ENCODE peak calls at places on chromosomes 6 and 20, in four cellular contexts. One of them, this sample, is unnamed.

GRCh38 chr6:55694148-55694547 is 115.2 kb upstream of the HMGCLL1 start:
- DNase-seq in WTC11: peak; percentile 58
- DNase-seq in central memory CD8-positive, alpha-beta T cell: no peak
- DNase-seq in T-helper 9 cell: no peak
- DNase-seq in this sample: no peak

GRCh38 chr6:162416845-162417537 is 310.6 kb downstream of the PRKN start:
- DNase-seq in T-helper 9 cell: no peak
- DNase-seq in central memory CD8-positive, alpha-beta T cell: no peak
- DNase-seq in WTC11: no peak
- DNase-seq in this sample: no peak

GRCh38 chr20:1810926-1811620 is 84.1 kb upstream of the SIRPA start:
- DNase-seq in T-helper 9 cell: no peak
- DNase-seq in central memory CD8-positive, alpha-beta T cell: no peak
- DNase-seq in WTC11: no peak
- DNase-seq in this sample: no peak

GRCh38 chr20:53910312-53911002 is 159.9 kb downstream of the BCAS1 start:
- DNase-seq in central memory CD8-positive, alpha-beta T cell: no peak
- DNase-seq in WTC11: no peak
- DNase-seq in T-helper 9 cell: no peak
- DNase-seq in this sample: no peak

GRCh38 chr20:17662333-17663039 is 19.6 kb downstream of the RRBP1 start:
- DNase-seq in central memory CD8-positive, alpha-beta T cell: no peak
- DNase-seq in WTC11: no peak
- DNase-seq in T-helper 9 cell: no peak
- DNase-seq in this sample: no peak

GRCh38 chr6:170233304-170234205 is 57.3 kb downstream of the DLL1 start:
- DNase-seq in WTC11: no peak
- DNase-seq in T-helper 9 cell: no peak
- DNase-seq in central memory CD8-positive, alpha-beta T cell: no peak
- DNase-seq in this sample: peak; percentile 85

GRCh38 chr20:24818056-24818455 is 131.0 kb upstream of the CST7 start:
- DNase-seq in T-helper 9 cell: no peak
- DNase-seq in WTC11: no peak
- DNase-seq in central memory CD8-positive, alpha-beta T cell: no peak
- DNase-seq in this sample: no peak

GRCh38 chr6:106199998-106200397 is 113.9 kb downstream of the PRDM1 start:
- DNase-seq in central memory CD8-positive, alpha-beta T cell: no peak
- DNase-seq in T-helper 9 cell: no peak
- DNase-seq in WTC11: no peak
- DNase-seq in this sample: no peak

GRCh38 chr6:81878479-81878878 is 126.0 kb upstream of the TENT5A start:
- DNase-seq in T-helper 9 cell: no peak
- DNase-seq in WTC11: no peak
- DNase-seq in central memory CD8-positive, alpha-beta T cell: no peak
- DNase-seq in this sample: no peak

GRCh38 chr6:75171581-75172360 is 34.1 kb downstream of the COL12A1 start:
- DNase-seq in T-helper 9 cell: no peak
- DNase-seq in central memory CD8-positive, alpha-beta T cell: no peak
- DNase-seq in WTC11: no peak
- DNase-seq in this sample: no peak

GRCh38 chr20:62382306-62383198 is 4.4 kb upstream of the RPS21 start:
- DNase-seq in central memory CD8-positive, alpha-beta T cell: peak; percentile 58
- DNase-seq in T-helper 9 cell: peak; percentile 65
- DNase-seq in WTC11: peak; percentile 95
- DNase-seq in this sample: peak; percentile 91

GRCh38 chr6:147837540-147837939 is 329.1 kb downstream of the SAMD5 start:
- DNase-seq in central memory CD8-positive, alpha-beta T cell: no peak
- DNase-seq in WTC11: no peak
- DNase-seq in T-helper 9 cell: no peak
- DNase-seq in this sample: no peak

GRCh38 chr6:156269751-156270369 is 507.3 kb upstream of the ARID1B start:
- DNase-seq in T-helper 9 cell: no peak
- DNase-seq in WTC11: no peak
- DNase-seq in central memory CD8-positive, alpha-beta T cell: no peak
- DNase-seq in this sample: no peak

GRCh38 chr6:82185948-82186347 is 61.6 kb downstream of the IBTK start:
- DNase-seq in T-helper 9 cell: no peak
- DNase-seq in WTC11: no peak
- DNase-seq in central memory CD8-positive, alpha-beta T cell: no peak
- DNase-seq in this sample: no peak

GRCh38 chr20:46053416-46053815 is 24.4 kb downstream of the SLC12A5 start:
- DNase-seq in central memory CD8-positive, alpha-beta T cell: no peak
- DNase-seq in WTC11: no peak
- DNase-seq in T-helper 9 cell: no peak
- DNase-seq in this sample: no peak

GRCh38 chr6:97059473-97059872 is 134.9 kb downstream of the KLHL32 start:
- DNase-seq in T-helper 9 cell: no peak
- DNase-seq in central memory CD8-positive, alpha-beta T cell: no peak
- DNase-seq in WTC11: no peak
- DNase-seq in this sample: peak; percentile 26

GRCh38 chr20:10674684-10675455 is 1.1 kb upstream of the JAG1 start:
- DNase-seq in central memory CD8-positive, alpha-beta T cell: no peak
- DNase-seq in WTC11: peak; percentile 90
- DNase-seq in T-helper 9 cell: no peak
- DNase-seq in this sample: peak; percentile 79

GRCh38 chr6:142885182-142885867 is 59.7 kb downstream of the HIVEP2 start:
- DNase-seq in central memory CD8-positive, alpha-beta T cell: peak; percentile 18
- DNase-seq in T-helper 9 cell: peak; percentile 38
- DNase-seq in WTC11: peak; percentile 30
- DNase-seq in this sample: peak; percentile 84

GRCh38 chr20:36093025-36093803 is 61.3 kb upstream of the EPB41L1 start:
- DNase-seq in T-helper 9 cell: peak; percentile 2
- DNase-seq in WTC11: no peak
- DNase-seq in central memory CD8-positive, alpha-beta T cell: no peak
- DNase-seq in this sample: no peak

GRCh38 chr20:4470375-4470774 is 251.3 kb upstream of the PRND start:
- DNase-seq in T-helper 9 cell: no peak
- DNase-seq in central memory CD8-positive, alpha-beta T cell: no peak
- DNase-seq in WTC11: no peak
- DNase-seq in this sample: no peak

GRCh38 chr6:46412662-46413061 is 78.6 kb downstream of the RCAN2 start:
- DNase-seq in T-helper 9 cell: no peak
- DNase-seq in WTC11: no peak
- DNase-seq in central memory CD8-positive, alpha-beta T cell: no peak
- DNase-seq in this sample: no peak

GRCh38 chr6:129646617-129647016 is 63.4 kb downstream of the ARHGAP18 start:
- DNase-seq in WTC11: no peak
- DNase-seq in central memory CD8-positive, alpha-beta T cell: no peak
- DNase-seq in T-helper 9 cell: no peak
- DNase-seq in this sample: no peak

GRCh38 chr6:53172468-53172803 is 23.8 kb upstream of the GCM1 start:
- DNase-seq in central memory CD8-positive, alpha-beta T cell: no peak
- DNase-seq in T-helper 9 cell: no peak
- DNase-seq in WTC11: no peak
- DNase-seq in this sample: no peak

This sample was measured in SHP77.